ENCODE peak calls at places on chromosome 11, in four cellular contexts. L is H1, B is IMR-90, O is H9. Z is an unnamed sample.

GRCh38 chr11:95291946-95292345 is 60.9 kb upstream of the SESN3 start:
- DNase-seq in B (no peak), O (no peak), L (no peak), Z (no peak)

GRCh38 chr11:50192743-50193142 is 160.1 kb downstream of the OR4C45 start:
- DNase-seq in O (no peak), L (no peak), B (no peak), Z (no peak)

GRCh38 chr11:72556433-72556832 is 117.8 kb downstream of the PDE2A start:
- DNase-seq in O (no peak), B (no peak), L (no peak), Z (no peak)

GRCh38 chr11:75031224-75031753 is 42.6 kb downstream of the NEU3 start:
- DNase-seq in O (peak), L (no peak), B (peak), Z (peak)

GRCh38 chr11:12201016-12201985 is 90.9 kb downstream of the MICAL2 start:
- DNase-seq in L (no peak), B (peak), O (no peak), Z (peak)

GRCh38 chr11:70026726-70027125 is 51.4 kb upstream of the ANO1 start:
- DNase-seq in B (no peak), L (peak), O (peak), Z (no peak)

GRCh38 chr11:61707574-61707973 is 27.4 kb downstream of the DAGLA start:
- DNase-seq in B (no peak), L (no peak), O (no peak), Z (no peak)

GRCh38 chr11:126192386-126192785 is 19.1 kb downstream of the RPUSD4 start:
- DNase-seq in O (no peak), B (no peak), L (no peak), Z (no peak)

GRCh38 chr11:102157219-102157618 is 47.0 kb downstream of the YAP1 start:
- DNase-seq in L (no peak), B (peak), O (no peak), Z (no peak)

GRCh38 chr11:108933630-108934029 is 268.8 kb downstream of the DDX10 start:
- DNase-seq in L (no peak), O (no peak), B (peak), Z (no peak)

GRCh38 chr11:108938604-108939003 is 273.7 kb downstream of the DDX10 start:
- DNase-seq in B (peak), O (no peak), L (no peak), Z (no peak)

GRCh38 chr11:108934696-108935095 is 269.8 kb downstream of the DDX10 start:
- DNase-seq in L (no peak), O (no peak), B (no peak), Z (no peak)

DNA sequence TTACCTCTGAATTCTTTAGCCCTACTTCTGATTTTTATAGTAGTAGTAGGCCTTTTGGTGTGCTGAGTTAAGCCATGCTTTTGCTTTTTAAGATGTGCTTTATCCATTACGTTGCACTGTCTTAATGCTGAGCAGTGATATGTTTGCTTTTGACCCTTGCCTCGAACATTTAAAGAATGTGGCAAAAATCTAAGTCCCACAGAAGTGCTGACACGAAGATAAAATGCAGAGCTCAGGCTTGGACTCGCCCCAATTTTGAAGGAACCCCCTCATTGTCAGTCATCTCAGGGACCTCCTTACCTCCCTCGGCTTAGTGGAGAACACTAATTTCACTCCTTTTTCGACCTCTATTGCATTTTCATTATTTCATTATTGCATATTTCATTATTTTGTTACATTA is 272.9 kb downstream of the DDX10 start:
- DNase-seq in L (no peak), B (no peak), O (no peak), Z (no peak)
- H4K5ac ChIP-seq in L (no peak), B (peak), O (no peak), Z (no peak)

GRCh38 chr11:77471520-77472234 is 2.2 kb downstream of the PAK1 start:
- DNase-seq in O (no peak), B (no peak), L (no peak), Z (peak)

GRCh38 chr11:77473801-77474508 is at the start of gene PAK1:
- DNase-seq in B (peak), O (peak), L (peak), Z (peak)

GRCh38 chr11:77474509-77475070 is 696 bp upstream of the PAK1 start:
- DNase-seq in L (no peak), B (no peak), O (no peak), Z (no peak)

GRCh38 chr11:77475206-77475605 is 1.3 kb upstream of the PAK1 start:
- DNase-seq in B (no peak), O (no peak), L (no peak), Z (no peak)

DNA sequence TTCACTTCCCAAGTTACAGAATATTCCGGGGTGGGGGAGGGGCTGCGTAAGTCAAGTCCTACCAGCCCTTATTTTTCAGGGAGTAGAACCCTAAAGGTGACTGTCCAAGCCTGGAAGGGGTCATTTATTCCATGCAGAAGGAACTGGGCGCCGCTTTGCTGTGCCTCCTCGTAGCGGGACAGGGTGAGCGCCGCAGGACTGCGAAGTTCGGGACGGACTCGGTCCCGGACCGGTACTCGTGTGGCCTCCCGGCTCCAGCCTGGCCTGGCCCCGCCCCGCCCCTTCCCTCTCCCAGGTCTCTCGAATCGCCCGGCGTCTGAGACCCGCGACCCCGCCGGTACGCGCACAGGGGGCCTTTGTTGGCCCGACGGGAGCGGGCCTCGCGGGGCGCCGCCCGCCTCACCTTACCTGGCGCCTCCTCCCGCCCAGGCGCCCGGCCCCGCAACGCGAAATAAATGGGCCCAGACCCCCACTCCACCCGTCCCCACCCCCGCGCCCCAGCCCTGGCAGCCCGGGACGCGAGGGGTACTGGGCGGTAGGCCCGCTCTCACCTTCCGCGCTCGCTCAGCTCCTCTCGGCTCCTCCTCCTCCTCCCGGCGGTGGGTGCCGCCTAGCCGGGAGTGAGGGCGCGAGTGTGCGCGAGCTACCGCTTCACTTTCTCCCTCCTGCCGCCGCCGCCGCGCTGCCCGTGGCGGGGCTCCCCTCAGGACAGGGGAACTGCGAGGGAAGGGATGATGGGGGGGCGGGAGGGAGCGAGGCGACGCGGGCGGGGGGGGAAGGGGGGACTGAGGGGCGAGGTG is 693 bp downstream of the PAK1 start:
- DNase-seq in O (peak), B (no peak), L (peak), Z (peak)
- H4K5ac ChIP-seq in O (no peak), B (no peak), L (peak), Z (no peak)

GRCh38 chr11:1843796-1844195 is 5.0 kb downstream of the TNNI2 start:
- DNase-seq in O (no peak), L (no peak), B (no peak), Z (no peak)

GRCh38 chr11:1841511-1842148 is 2.8 kb downstream of the TNNI2 start:
- DNase-seq in B (no peak), L (no peak), O (no peak), Z (no peak)

GRCh38 chr11:1844221-1845094 is 5.7 kb downstream of the TNNI2 start:
- DNase-seq in L (no peak), B (no peak), O (no peak), Z (no peak)

GRCh38 chr11:1842149-1843097 is 3.6 kb downstream of the TNNI2 start:
- DNase-seq in O (no peak), B (no peak), L (no peak), Z (no peak)

DNA sequence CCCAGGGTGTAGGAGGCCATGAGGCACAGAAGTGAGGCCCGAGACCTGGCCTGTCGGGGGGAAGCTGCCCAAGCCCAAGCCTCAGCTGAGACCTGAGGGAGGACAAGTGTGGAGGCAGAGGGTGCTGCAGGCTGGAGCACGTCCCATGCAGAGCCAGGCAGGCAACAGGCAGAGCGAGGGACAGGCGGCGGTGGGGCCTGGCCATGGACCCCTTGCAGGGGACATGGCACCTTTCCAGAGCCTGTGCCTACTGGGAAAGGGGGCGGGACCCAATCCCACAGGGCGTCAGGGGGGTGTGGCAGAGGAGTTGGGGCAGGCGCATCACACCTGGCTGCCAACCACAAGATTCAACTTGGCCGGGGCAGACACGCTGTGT is 4.3 kb downstream of the TNNI2 start:
- DNase-seq in O (no peak), B (no peak), L (no peak), Z (no peak)
- H4K5ac ChIP-seq in O (no peak), B (no peak), L (no peak), Z (no peak)

GRCh38 chr11:958101-958500 is 32.4 kb downstream of the AP2A2 start:
- DNase-seq in B (no peak), O (no peak), L (no peak), Z (no peak)

GRCh38 chr11:953513-953912 is 27.8 kb downstream of the AP2A2 start:
- DNase-seq in L (no peak), B (no peak), O (no peak), Z (no peak)

GRCh38 chr11:957201-957920 is 31.7 kb downstream of the AP2A2 start:
- DNase-seq in O (no peak), L (no peak), B (no peak), Z (no peak)

GRCh38 chr11:954392-955144 is 28.9 kb downstream of the AP2A2 start:
- DNase-seq in O (no peak), L (no peak), B (no peak), Z (no peak)

GRCh38 chr11:955154-956049 is 29.7 kb downstream of the AP2A2 start:
- DNase-seq in L (no peak), B (no peak), O (no peak), Z (no peak)
- H4K5ac ChIP-seq in L (no peak), B (no peak), O (no peak), Z (no peak)

DNA sequence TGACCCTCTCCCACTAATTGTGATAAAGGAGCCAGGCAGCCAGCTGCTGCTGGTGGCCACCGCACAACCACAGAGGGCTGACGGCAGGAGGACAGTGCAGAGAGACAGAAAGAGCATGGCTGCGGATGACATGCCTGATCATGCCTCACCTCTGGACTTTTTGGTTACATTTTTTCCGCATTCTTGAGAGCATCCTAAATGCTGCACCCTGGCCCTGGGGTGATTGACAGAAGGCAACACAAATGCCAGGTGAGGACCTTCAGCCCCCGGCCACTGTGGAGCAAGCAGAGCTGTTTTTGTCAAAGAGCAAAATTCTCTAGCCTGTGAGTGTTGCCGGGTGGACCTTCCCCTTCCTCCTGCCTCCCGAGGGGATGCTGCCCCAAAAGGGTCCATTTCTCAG is 78.5 kb downstream of the RPS6KA4 start:
- DNase-seq in L (no peak), O (no peak), B (no peak), Z (no peak)
- H4K5ac ChIP-seq in L (no peak), O (no peak), B (no peak), Z (no peak)

GRCh38 chr11:67482275-67482735 is 521 bp upstream of the AIP start:
- DNase-seq in B (no peak), O (no peak), L (no peak), Z (no peak)
- H4K5ac ChIP-seq in B (peak), O (no peak), L (no peak), Z (no peak)

Z was measured in mesendoderm.